ENCODE peak calls at places on chromosomes 4 and X, in five cellular contexts. L is activated T-helper 1 cell treated with anti-CD3 and anti-CD28 coated beads, Interleukin-2, amount 50 U/mL, for 16 hours; B is Right ventricle myocardium inferior; C is left lung; O is lower lobe of right lung. N is an unnamed sample.
A peak's percentile ranks its signal among the peaks of the same experiment; 100 is the strongest.

GRCh38 chr4:112927544-112927943 is 121.9 kb upstream of the ANK2 start:
- DNase-seq in L (no peak), B (no peak), C (no peak), O (no peak), N (no peak)

GRCh38 chrX:63050225-63050624 is 300.9 kb downstream of the SPIN4 start:
- DNase-seq in L (no peak), B (no peak), C (no peak), O (no peak), N (no peak)

GRCh38 chr4:81605278-81605677 is 133.6 kb upstream of the RASGEF1B start:
- DNase-seq in L (no peak), B (no peak), C (no peak), O (no peak), N (no peak)

GRCh38 chr4:48225368-48226141 is 44.1 kb downstream of the TEC start:
- DNase-seq in L (no peak), B (no peak), C (no peak), O (no peak), N (no peak)

GRCh38 chr4:72283357-72283756 is 251.6 kb downstream of the NPFFR2 start:
- DNase-seq in L (no peak), B (no peak), C (no peak), O (no peak), N (no peak)

GRCh38 chr4:119296356-119296755 is 25.6 kb downstream of the FABP2 start:
- DNase-seq in L (no peak), B (no peak), C (no peak), O (no peak), N (no peak)

GRCh38 chr4:26330186-26330787 is 9.5 kb downstream of the RBPJ start:
- DNase-seq in L (no peak), B (no peak), C (no peak), O (no peak), N (no peak)

GRCh38 chr4:24664956-24665355 is 80.6 kb upstream of the DHX15 start:
- DNase-seq in L (no peak), B (no peak), C (no peak), O (no peak), N (no peak)

GRCh38 chr4:139710073-139710472 is 44.5 kb downstream of the MGST2 start:
- DNase-seq in L (no peak), B (no peak), C (no peak), O (no peak), N (no peak)

GRCh38 chrX:28120076-28120475 is 138.8 kb upstream of the DCAF8L1 start:
- DNase-seq in L (no peak), B (no peak), C (no peak), O (no peak), N (no peak)

GRCh38 chr4:8404791-8405515 is 35.6 kb downstream of the ACOX3 start:
- DNase-seq in L (no peak), B (no peak), C (no peak), O (no peak), N (peak; percentile 74)

GRCh38 chrX:49919617-49920016 is 2.8 kb upstream of the CLCN5 start:
- DNase-seq in L (no peak), B (no peak), C (no peak), O (no peak), N (peak; percentile 32)

N was measured in right cardiac atrium.